ENCODE peak calls at places on chromosomes 16 and 17, in five cellular contexts. One of them, this sample, is unnamed.

GRCh38 chr17:33292184-33292980 is 713 bp downstream of the ASIC2 start:
- DNase-seq in HCT116: no peak
- DNase-seq in SK-N-SH: peak
- DNase-seq in GM12878: no peak
- DNase-seq in H1: peak
- DNase-seq in this sample: no peak

GRCh38 chr17:57407287-57408063 is 151.2 kb downstream of the MSI2 start:
- DNase-seq in GM12878: no peak
- DNase-seq in H1: no peak
- DNase-seq in SK-N-SH: no peak
- DNase-seq in HCT116: no peak
- DNase-seq in this sample: peak

GRCh38 chr17:42399121-42399520 is 10.9 kb upstream of the STAT3 start:
- DNase-seq in H1: no peak
- DNase-seq in SK-N-SH: no peak
- DNase-seq in HCT116: no peak
- DNase-seq in GM12878: no peak
- DNase-seq in this sample: no peak

GRCh38 chr17:67055811-67056745 is 11.7 kb downstream of the CACNG1 start:
- DNase-seq in SK-N-SH: peak
- DNase-seq in HCT116: no peak
- DNase-seq in H1: no peak
- DNase-seq in GM12878: no peak
- DNase-seq in this sample: no peak

GRCh38 chr17:21089933-21090888 is 36.6 kb upstream of the DHRS7B start:
- DNase-seq in HCT116: no peak
- DNase-seq in SK-N-SH: no peak
- DNase-seq in GM12878: no peak
- DNase-seq in H1: no peak
- DNase-seq in this sample: no peak

GRCh38 chr16:20844054-20844453 is 37.7 kb downstream of the REXO5 start:
- DNase-seq in GM12878: no peak
- DNase-seq in HCT116: no peak
- DNase-seq in SK-N-SH: no peak
- DNase-seq in H1: no peak
- DNase-seq in this sample: no peak

GRCh38 chr16:89828199-89828869 is at the start of gene SPIRE2:
- DNase-seq in SK-N-SH: peak
- DNase-seq in H1: no peak
- DNase-seq in GM12878: no peak
- DNase-seq in HCT116: no peak
- DNase-seq in this sample: peak

GRCh38 chr17:82567286-82567685 is 47.8 kb downstream of the FOXK2 start:
- DNase-seq in HCT116: no peak
- DNase-seq in SK-N-SH: peak
- DNase-seq in GM12878: no peak
- DNase-seq in H1: no peak
- DNase-seq in this sample: no peak

GRCh38 chr17:81929253-81930141 is 2.0 kb upstream of the MAFG start:
- DNase-seq in HCT116: no peak
- DNase-seq in GM12878: no peak
- DNase-seq in SK-N-SH: no peak
- DNase-seq in H1: no peak
- DNase-seq in this sample: no peak

GRCh38 chr17:14068542-14069250 is 608 bp upstream of the COX10 start:
- DNase-seq in HCT116: no peak
- DNase-seq in SK-N-SH: no peak
- DNase-seq in GM12878: no peak
- DNase-seq in H1: no peak
- DNase-seq in this sample: no peak
- TF ChIP-seq JUND in HCT116: no peak
- TF ChIP-seq JUND in SK-N-SH: no peak
- TF ChIP-seq JUND in GM12878: no peak
- TF ChIP-seq JUND in H1: no peak
- TF ChIP-seq JUND in this sample: no peak

DNA sequence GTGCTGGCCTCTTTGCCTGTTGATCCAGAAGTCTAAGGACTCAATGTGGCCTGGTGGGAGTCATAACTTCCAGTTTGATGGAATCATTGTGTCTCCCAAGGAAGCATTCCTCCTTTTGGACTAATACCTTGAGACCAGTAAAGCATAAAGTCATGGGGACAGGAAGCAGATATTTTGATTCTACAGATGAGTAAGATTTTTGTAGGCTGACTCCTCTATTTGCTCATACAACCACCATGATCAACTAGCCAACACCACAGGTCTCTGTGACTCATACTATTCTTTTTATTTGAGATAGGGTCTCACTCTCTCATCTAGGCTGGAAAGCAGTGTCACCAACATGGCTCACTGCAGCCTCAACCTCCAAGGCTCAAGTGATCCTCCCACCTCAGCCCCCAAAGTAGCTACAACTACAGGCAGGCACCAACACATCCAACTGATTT is 6.2 kb downstream of the MT2A start:
- DNase-seq in SK-N-SH: no peak
- DNase-seq in GM12878: no peak
- DNase-seq in H1: no peak
- DNase-seq in HCT116: no peak
- DNase-seq in this sample: no peak
- TF ChIP-seq JUND in SK-N-SH: peak
- TF ChIP-seq JUND in GM12878: no peak
- TF ChIP-seq JUND in H1: no peak
- TF ChIP-seq JUND in HCT116: no peak
- TF ChIP-seq JUND in this sample: no peak

GRCh38 chr16:55390838-55391237 is 66.8 kb downstream of the IRX6 start:
- DNase-seq in GM12878: no peak
- DNase-seq in SK-N-SH: no peak
- DNase-seq in H1: no peak
- DNase-seq in HCT116: no peak
- DNase-seq in this sample: no peak

GRCh38 chr16:55391760-55392375 is 67.9 kb downstream of the IRX6 start:
- DNase-seq in SK-N-SH: no peak
- DNase-seq in GM12878: no peak
- DNase-seq in H1: no peak
- DNase-seq in HCT116: no peak
- DNase-seq in this sample: no peak

GRCh38 chr16:55393976-55394375 is 70.0 kb downstream of the IRX6 start:
- DNase-seq in HCT116: no peak
- DNase-seq in GM12878: no peak
- DNase-seq in H1: no peak
- DNase-seq in SK-N-SH: no peak
- DNase-seq in this sample: no peak

GRCh38 chr16:55389426-55390073 is 65.5 kb downstream of the IRX6 start:
- DNase-seq in SK-N-SH: no peak
- DNase-seq in GM12878: no peak
- DNase-seq in HCT116: no peak
- DNase-seq in H1: no peak
- DNase-seq in this sample: no peak

DNA sequence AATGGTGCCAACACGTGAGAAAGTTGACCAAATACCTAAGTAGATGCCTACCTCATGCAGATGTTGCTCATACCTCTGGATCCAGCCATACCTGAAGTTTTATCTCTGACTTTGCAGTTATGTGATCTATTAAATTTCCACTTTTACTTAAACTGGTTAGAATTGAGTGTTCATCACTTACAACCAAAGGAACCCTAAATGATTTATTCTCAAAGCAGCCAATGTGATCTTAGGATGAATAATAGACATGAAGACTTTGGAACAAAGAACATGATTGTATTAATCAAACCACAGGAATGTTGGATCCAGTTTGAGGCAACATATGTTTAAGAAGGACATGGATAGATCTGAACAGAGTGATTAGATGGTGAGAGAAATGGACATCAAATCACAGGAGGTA is 68.7 kb downstream of the IRX6 start:
- DNase-seq in HCT116: no peak
- DNase-seq in H1: no peak
- DNase-seq in GM12878: no peak
- DNase-seq in SK-N-SH: no peak
- DNase-seq in this sample: no peak
- TF ChIP-seq JUND in HCT116: no peak
- TF ChIP-seq JUND in H1: no peak
- TF ChIP-seq JUND in GM12878: no peak
- TF ChIP-seq JUND in SK-N-SH: no peak
- TF ChIP-seq JUND in this sample: no peak

GRCh38 chr16:75620326-75621169 is 2.5 kb downstream of the ADAT1 start:
- DNase-seq in SK-N-SH: no peak
- DNase-seq in HCT116: no peak
- DNase-seq in H1: no peak
- DNase-seq in GM12878: no peak
- DNase-seq in this sample: no peak

GRCh38 chr16:75616541-75617010 is 6.5 kb downstream of the ADAT1 start:
- DNase-seq in GM12878: no peak
- DNase-seq in SK-N-SH: no peak
- DNase-seq in HCT116: no peak
- DNase-seq in H1: no peak
- DNase-seq in this sample: no peak

GRCh38 chr16:75618782-75619181 is 4.3 kb downstream of the ADAT1 start:
- DNase-seq in GM12878: no peak
- DNase-seq in H1: no peak
- DNase-seq in SK-N-SH: no peak
- DNase-seq in HCT116: no peak
- DNase-seq in this sample: no peak

GRCh38 chr16:75614247-75614897 is 8.7 kb downstream of the ADAT1 start:
- DNase-seq in SK-N-SH: no peak
- DNase-seq in HCT116: no peak
- DNase-seq in H1: no peak
- DNase-seq in GM12878: no peak
- DNase-seq in this sample: no peak

DNA sequence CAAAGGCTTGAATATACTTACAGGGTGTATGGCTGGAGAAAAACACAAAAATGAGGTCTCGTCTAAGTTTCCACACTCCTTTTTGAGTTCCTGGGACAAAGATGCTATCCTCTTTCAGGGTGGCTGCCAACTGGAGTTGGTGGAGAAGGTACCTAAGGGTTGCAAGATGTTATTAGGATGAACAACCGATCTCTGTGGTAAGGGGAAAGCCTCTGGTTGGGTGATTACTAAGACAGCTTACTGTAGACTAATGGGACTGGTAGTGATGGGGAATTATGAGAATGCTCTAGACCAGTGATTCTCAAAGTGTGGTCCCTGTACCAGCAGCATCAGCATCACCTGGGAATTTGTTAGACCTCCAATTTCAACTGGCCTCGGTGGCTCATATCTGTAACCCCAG is 6.0 kb downstream of the ADAT1 start:
- DNase-seq in SK-N-SH: no peak
- DNase-seq in GM12878: no peak
- DNase-seq in H1: no peak
- DNase-seq in HCT116: no peak
- DNase-seq in this sample: no peak
- TF ChIP-seq JUND in SK-N-SH: no peak
- TF ChIP-seq JUND in GM12878: no peak
- TF ChIP-seq JUND in H1: no peak
- TF ChIP-seq JUND in HCT116: no peak
- TF ChIP-seq JUND in this sample: no peak

DNA sequence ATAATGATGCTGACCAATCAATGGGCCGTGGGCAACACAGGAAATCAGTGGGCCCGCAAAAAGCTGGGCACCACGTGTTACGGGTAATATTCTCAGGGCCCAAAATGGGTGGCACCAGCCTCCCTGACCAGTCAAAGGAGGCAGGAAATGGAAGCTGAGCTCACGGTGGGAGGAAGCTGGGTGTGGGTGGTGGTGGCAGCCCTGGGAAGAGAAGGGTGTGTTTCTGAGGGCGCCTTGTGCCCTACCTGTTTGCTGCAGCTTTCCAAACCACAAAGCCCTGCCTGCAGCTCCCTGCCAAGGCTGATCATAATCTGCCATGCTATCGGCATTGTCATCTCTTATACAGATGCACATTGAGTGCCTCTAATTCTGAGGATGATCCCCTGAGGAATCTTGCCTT is 457.9 kb downstream of the SLC39A11 start:
- DNase-seq in GM12878: no peak
- DNase-seq in SK-N-SH: no peak
- DNase-seq in HCT116: no peak
- DNase-seq in H1: no peak
- DNase-seq in this sample: peak
- TF ChIP-seq JUND in GM12878: no peak
- TF ChIP-seq JUND in SK-N-SH: no peak
- TF ChIP-seq JUND in HCT116: no peak
- TF ChIP-seq JUND in H1: no peak
- TF ChIP-seq JUND in this sample: no peak

GRCh38 chr17:73620414-73620813 is 23.8 kb downstream of the SDK2 start:
- DNase-seq in HCT116: no peak
- DNase-seq in H1: no peak
- DNase-seq in GM12878: no peak
- DNase-seq in SK-N-SH: no peak
- DNase-seq in this sample: no peak
- TF ChIP-seq JUND in HCT116: no peak
- TF ChIP-seq JUND in H1: no peak
- TF ChIP-seq JUND in GM12878: no peak
- TF ChIP-seq JUND in SK-N-SH: no peak
- TF ChIP-seq JUND in this sample: no peak

GRCh38 chr17:13874817-13875216 is 194.5 kb upstream of the COX10 start:
- DNase-seq in GM12878: no peak
- DNase-seq in HCT116: no peak
- DNase-seq in SK-N-SH: no peak
- DNase-seq in H1: no peak
- DNase-seq in this sample: no peak
- TF ChIP-seq JUND in GM12878: no peak
- TF ChIP-seq JUND in HCT116: no peak
- TF ChIP-seq JUND in SK-N-SH: no peak
- TF ChIP-seq JUND in H1: no peak
- TF ChIP-seq JUND in this sample: no peak

GRCh38 chr17:59311051-59311468 is 20.4 kb upstream of the YPEL2 start:
- DNase-seq in H1: no peak
- DNase-seq in GM12878: peak
- DNase-seq in SK-N-SH: peak
- DNase-seq in HCT116: peak
- DNase-seq in this sample: peak
- TF ChIP-seq JUND in H1: no peak
- TF ChIP-seq JUND in GM12878: no peak
- TF ChIP-seq JUND in SK-N-SH: no peak
- TF ChIP-seq JUND in HCT116: no peak
- TF ChIP-seq JUND in this sample: no peak

GRCh38 chr17:28020515-28020914 is 22.0 kb upstream of the NLK start:
- DNase-seq in SK-N-SH: no peak
- DNase-seq in GM12878: no peak
- DNase-seq in HCT116: no peak
- DNase-seq in H1: no peak
- DNase-seq in this sample: no peak

GRCh38 chr17:28018439-28019070 is 23.9 kb upstream of the NLK start:
- DNase-seq in HCT116: no peak
- DNase-seq in H1: no peak
- DNase-seq in SK-N-SH: no peak
- DNase-seq in GM12878: no peak
- DNase-seq in this sample: no peak
- TF ChIP-seq JUND in HCT116: no peak
- TF ChIP-seq JUND in H1: no peak
- TF ChIP-seq JUND in SK-N-SH: no peak
- TF ChIP-seq JUND in GM12878: no peak
- TF ChIP-seq JUND in this sample: no peak